ENCODE peak calls at places on chromosomes 16 and 17, in four cellular contexts. D, C, N and S are unnamed samples.

GRCh38 chr17:4199818-4200402 is 56.9 kb downstream of the CYB5D2 start:
- DNase-seq in D (no peak), C (peak; percentile 58), N (no peak), S (peak; percentile 19)

GRCh38 chr16:57747091-57747490 is 11.5 kb downstream of the KATNB1 start:
- DNase-seq in D (no peak), C (no peak), N (no peak), S (no peak)

GRCh38 chr16:29744541-29745101 is 1.2 kb downstream of the C16orf54 start:
- DNase-seq in D (no peak), C (no peak), N (no peak), S (no peak)

GRCh38 chr16:20610892-20611349 is 34.8 kb upstream of the ACSM2B start:
- DNase-seq in D (no peak), C (no peak), N (no peak), S (no peak)

GRCh38 chr16:22977294-22977697 is 163.3 kb downstream of the HS3ST2 start:
- DNase-seq in D (no peak), C (peak; percentile 4), N (no peak), S (no peak)

GRCh38 chr17:80586464-80587228 is 42.0 kb downstream of the RPTOR start:
- DNase-seq in D (no peak), C (no peak), N (no peak), S (no peak)

GRCh38 chr16:66400503-66401380 is 26.4 kb upstream of the BEAN1 start:
- DNase-seq in D (no peak), C (no peak), N (no peak), S (no peak)

GRCh38 chr17:1861391-1862010 is 31.7 kb downstream of the RPA1 start:
- DNase-seq in D (no peak), C (no peak), N (no peak), S (no peak)

GRCh38 chr17:68707032-68707431 is 105.9 kb upstream of the FAM20A start:
- DNase-seq in D (no peak), C (peak; percentile 88), N (no peak), S (peak; percentile 63)

GRCh38 chr17:4335185-4335584 is 31.3 kb downstream of the UBE2G1 start:
- DNase-seq in D (no peak), C (no peak), N (no peak), S (no peak)

GRCh38 chr17:72710185-72710584 is 382.3 kb downstream of the SLC39A11 start:
- DNase-seq in D (no peak), C (no peak), N (no peak), S (no peak)

GRCh38 chr17:42429726-42430464 is 6.8 kb upstream of the CAVIN1 start:
- DNase-seq in D (no peak), C (no peak), N (no peak), S (no peak)

GRCh38 chr17:17445925-17446665 is 30.7 kb upstream of the MED9 start:
- DNase-seq in D (no peak), C (peak; percentile 95), N (no peak), S (peak; percentile 74)

GRCh38 chr16:88903267-88903666 is 36.8 kb upstream of the PABPN1L start:
- DNase-seq in D (no peak), C (no peak), N (no peak), S (no peak)

GRCh38 chr17:14780116-14780515 is 479.2 kb downstream of the HS3ST3B1 start:
- DNase-seq in D (no peak), C (no peak), N (no peak), S (no peak)

GRCh38 chr17:79919164-79919585 is 79.9 kb upstream of the CBX4 start:
- DNase-seq in D (peak; percentile 97), C (no peak), N (no peak), S (no peak)

GRCh38 chr16:1308036-1308976 is 1.1 kb upstream of the UBE2I start:
- DNase-seq in D (no peak), C (no peak), N (no peak), S (no peak)

GRCh38 chr17:77884019-77884418 is 74.5 kb upstream of the TNRC6C start:
- DNase-seq in D (no peak), C (no peak), N (no peak), S (no peak)

GRCh38 chr17:39062846-39063680 is 88.4 kb downstream of the PLXDC1 start:
- DNase-seq in D (no peak), C (peak; percentile 83), N (no peak), S (no peak)

GRCh38 chr17:49822829-49823228 is 25.0 kb downstream of the TAC4 start:
- DNase-seq in D (no peak), C (no peak), N (no peak), S (no peak)

GRCh38 chr17:57125866-57126265 is 40.8 kb downstream of the AKAP1 start:
- DNase-seq in D (no peak), C (no peak), N (no peak), S (no peak)